ENCODE peak calls at places on chromosomes 4 and X, in six cellular contexts. W is EL, D is coronary artery, T is NCI-H1694, K is psoas muscle, M is glomerular endothelial cell. E is an unnamed sample.

GRCh38 chrX:96002401-96002800 is 682.2 kb upstream of the DIAPH2 start:
- DNase-seq in W (no peak), D (no peak), T (no peak), K (no peak), M (no peak), E (no peak)

GRCh38 chr4:10011277-10011676 is 10.0 kb downstream of the SLC2A9 start:
- DNase-seq in W (no peak), D (no peak), T (no peak), K (no peak), M (no peak), E (no peak)

GRCh38 chr4:3148926-3149325 is 74.4 kb downstream of the HTT start:
- DNase-seq in W (no peak), D (no peak), T (no peak), K (no peak), M (no peak), E (no peak)

GRCh38 chr4:82450966-82451755 is 20.8 kb downstream of the ENOPH1 start:
- DNase-seq in W (no peak), D (no peak), T (no peak), K (no peak), M (no peak), E (no peak)

GRCh38 chr4:22179124-22179874 is 230.7 kb upstream of the KCNIP4 start:
- DNase-seq in W (peak), D (no peak), T (no peak), K (no peak), M (no peak), E (no peak)

GRCh38 chr4:100087743-100088142 is 102.5 kb downstream of the DDIT4L start:
- DNase-seq in W (no peak), D (no peak), T (no peak), K (no peak), M (no peak), E (no peak)

GRCh38 chr4:153222162-153222789 is 18.0 kb downstream of the TRIM2 start:
- DNase-seq in W (peak), D (peak), T (no peak), K (peak), M (no peak), E (peak)

GRCh38 chr4:5888706-5889696 is 3.9 kb downstream of the CRMP1 start:
- DNase-seq in W (no peak), D (no peak), T (no peak), K (no peak), M (no peak), E (no peak)

GRCh38 chr4:39846135-39846534 is 131.6 kb downstream of the PDS5A start:
- DNase-seq in W (peak), D (no peak), T (no peak), K (no peak), M (no peak), E (no peak)

GRCh38 chr4:178333355-178333754 is 891.1 kb upstream of the AGA start:
- DNase-seq in W (no peak), D (no peak), T (no peak), K (no peak), M (no peak), E (no peak)

GRCh38 chrX:47311857-47312774 is 58.3 kb upstream of the ZNF157 start:
- DNase-seq in W (peak), D (no peak), T (peak), K (no peak), M (no peak), E (peak)

GRCh38 chrX:17990542-17990941 is 129.4 kb upstream of the RAI2 start:
- DNase-seq in W (peak), D (no peak), T (no peak), K (no peak), M (no peak), E (no peak)

GRCh38 chr4:106048250-106048931 is 153.1 kb downstream of the NPNT start:
- DNase-seq in W (no peak), D (no peak), T (no peak), K (no peak), M (no peak), E (no peak)

GRCh38 chr4:53196872-53197759 is 168.7 kb downstream of the SCFD2 start:
- DNase-seq in W (peak), D (no peak), T (peak), K (no peak), M (peak), E (no peak)

GRCh38 chr4:1881709-1882108 is 10.5 kb downstream of the NSD2 start:
- DNase-seq in W (no peak), D (no peak), T (no peak), K (no peak), M (no peak), E (no peak)

GRCh38 chr4:139740531-139741041 is 75.0 kb downstream of the MGST2 start:
- DNase-seq in W (peak), D (peak), T (peak), K (peak), M (no peak), E (no peak)

GRCh38 chr4:5863461-5864113 is 29.3 kb downstream of the CRMP1 start:
- DNase-seq in W (peak), D (no peak), T (no peak), K (no peak), M (peak), E (no peak)

GRCh38 chrX:133413218-133413925 is 1.9 kb downstream of the GPC4 start:
- DNase-seq in W (no peak), D (no peak), T (no peak), K (no peak), M (no peak), E (no peak)

GRCh38 chr4:6362896-6363295 is 93.2 kb downstream of the WFS1 start:
- DNase-seq in W (peak), D (no peak), T (no peak), K (no peak), M (no peak), E (no peak)

GRCh38 chr4:183596056-183596757 is 62.8 kb downstream of the RWDD4 start:
- DNase-seq in W (no peak), D (no peak), T (no peak), K (no peak), M (no peak), E (no peak)

GRCh38 chr4:3285558-3286334 is 7.1 kb upstream of the RGS12 start:
- DNase-seq in W (peak), D (peak), T (no peak), K (peak), M (no peak), E (peak)

GRCh38 chr4:20391224-20391623 is 139.5 kb downstream of the SLIT2 start:
- DNase-seq in W (peak), D (no peak), T (no peak), K (no peak), M (no peak), E (no peak)